ENCODE peak calls at places on chromosomes 13 and 19, in seven cellular contexts. One of them, this sample, is unnamed.
A peak's percentile ranks its signal among the peaks of the same experiment; 100 is the strongest.

GRCh38 chr13:107716241-107716640 is 499.1 kb downstream of the LIG4 start:
- DNase-seq in cardiac muscle cell: no peak
- DNase-seq in Peyer's patch: no peak
- DNase-seq in ascending aorta: no peak
- DNase-seq in tibial artery: no peak
- DNase-seq in mesendoderm: peak; percentile 68
- DNase-seq in tibial nerve: no peak
- DNase-seq in this sample: no peak

GRCh38 chr13:44068737-44069136 is 189.0 kb downstream of the LACC1 start:
- DNase-seq in ascending aorta: no peak
- DNase-seq in tibial artery: no peak
- DNase-seq in mesendoderm: peak; percentile 72
- DNase-seq in tibial nerve: no peak
- DNase-seq in cardiac muscle cell: no peak
- DNase-seq in Peyer's patch: no peak
- DNase-seq in this sample: no peak

GRCh38 chr19:13031917-13032623 is 36.8 kb downstream of the NFIX start:
- DNase-seq in Peyer's patch: no peak
- DNase-seq in mesendoderm: no peak
- DNase-seq in cardiac muscle cell: no peak
- DNase-seq in tibial artery: no peak
- DNase-seq in ascending aorta: peak; percentile 82
- DNase-seq in tibial nerve: no peak
- DNase-seq in this sample: no peak

GRCh38 chr13:26872444-26873173 is 112.0 kb upstream of the GPR12 start:
- DNase-seq in Peyer's patch: no peak
- DNase-seq in mesendoderm: peak; percentile 70
- DNase-seq in tibial artery: no peak
- DNase-seq in ascending aorta: no peak
- DNase-seq in cardiac muscle cell: peak; percentile 81
- DNase-seq in tibial nerve: no peak
- DNase-seq in this sample: no peak

GRCh38 chr13:95896302-95896701 is 156.9 kb downstream of the UGGT2 start:
- DNase-seq in tibial nerve: no peak
- DNase-seq in tibial artery: no peak
- DNase-seq in ascending aorta: no peak
- DNase-seq in Peyer's patch: no peak
- DNase-seq in cardiac muscle cell: no peak
- DNase-seq in mesendoderm: no peak
- DNase-seq in this sample: no peak

GRCh38 chr19:4791183-4792018 is at the start of gene FEM1A:
- DNase-seq in tibial artery: peak; percentile 100
- DNase-seq in tibial nerve: peak; percentile 98
- DNase-seq in cardiac muscle cell: peak; percentile 100
- DNase-seq in ascending aorta: peak; percentile 100
- DNase-seq in mesendoderm: peak; percentile 100
- DNase-seq in Peyer's patch: peak; percentile 98
- DNase-seq in this sample: peak; percentile 100

GRCh38 chr13:25847145-25847544 is 204.7 kb downstream of the SHISA2 start:
- DNase-seq in tibial artery: no peak
- DNase-seq in mesendoderm: no peak
- DNase-seq in cardiac muscle cell: no peak
- DNase-seq in Peyer's patch: no peak
- DNase-seq in tibial nerve: no peak
- DNase-seq in ascending aorta: no peak
- DNase-seq in this sample: no peak

GRCh38 chr13:41327994-41328778 is 17.1 kb downstream of the NAA16 start:
- DNase-seq in mesendoderm: no peak
- DNase-seq in tibial nerve: no peak
- DNase-seq in Peyer's patch: no peak
- DNase-seq in tibial artery: no peak
- DNase-seq in cardiac muscle cell: no peak
- DNase-seq in ascending aorta: no peak
- DNase-seq in this sample: no peak

GRCh38 chr19:35757231-35757748 is 461 bp upstream of the HSPB6 start:
- DNase-seq in tibial nerve: peak; percentile 84
- DNase-seq in tibial artery: peak; percentile 94
- DNase-seq in Peyer's patch: peak; percentile 66
- DNase-seq in cardiac muscle cell: peak; percentile 73
- DNase-seq in mesendoderm: peak; percentile 90
- DNase-seq in ascending aorta: peak; percentile 97
- DNase-seq in this sample: peak; percentile 76

GRCh38 chr19:18308948-18309325 is 13.9 kb downstream of the LSM4 start:
- DNase-seq in mesendoderm: no peak
- DNase-seq in cardiac muscle cell: no peak
- DNase-seq in Peyer's patch: no peak
- DNase-seq in tibial nerve: no peak
- DNase-seq in ascending aorta: no peak
- DNase-seq in tibial artery: no peak
- DNase-seq in this sample: no peak

GRCh38 chr13:113817860-113818691 is 45.8 kb downstream of the GAS6 start:
- DNase-seq in Peyer's patch: no peak
- DNase-seq in tibial artery: no peak
- DNase-seq in cardiac muscle cell: no peak
- DNase-seq in tibial nerve: no peak
- DNase-seq in mesendoderm: no peak
- DNase-seq in ascending aorta: no peak
- DNase-seq in this sample: no peak

GRCh38 chr13:113816925-113817859 is 46.7 kb downstream of the GAS6 start:
- DNase-seq in tibial artery: peak; percentile 95
- DNase-seq in tibial nerve: peak; percentile 80
- DNase-seq in Peyer's patch: peak; percentile 93
- DNase-seq in mesendoderm: peak; percentile 93
- DNase-seq in ascending aorta: peak; percentile 95
- DNase-seq in cardiac muscle cell: peak; percentile 90
- DNase-seq in this sample: peak; percentile 89

GRCh38 chr13:113815151-113816058 is 48.5 kb downstream of the GAS6 start:
- DNase-seq in tibial nerve: no peak
- DNase-seq in cardiac muscle cell: no peak
- DNase-seq in Peyer's patch: no peak
- DNase-seq in mesendoderm: no peak
- DNase-seq in ascending aorta: no peak
- DNase-seq in tibial artery: no peak
- DNase-seq in this sample: no peak

GRCh38 chr13:113814435-113814821 is 49.4 kb downstream of the GAS6 start:
- DNase-seq in tibial nerve: no peak
- DNase-seq in cardiac muscle cell: no peak
- DNase-seq in ascending aorta: no peak
- DNase-seq in Peyer's patch: no peak
- DNase-seq in tibial artery: no peak
- DNase-seq in mesendoderm: no peak
- DNase-seq in this sample: no peak

DNA sequence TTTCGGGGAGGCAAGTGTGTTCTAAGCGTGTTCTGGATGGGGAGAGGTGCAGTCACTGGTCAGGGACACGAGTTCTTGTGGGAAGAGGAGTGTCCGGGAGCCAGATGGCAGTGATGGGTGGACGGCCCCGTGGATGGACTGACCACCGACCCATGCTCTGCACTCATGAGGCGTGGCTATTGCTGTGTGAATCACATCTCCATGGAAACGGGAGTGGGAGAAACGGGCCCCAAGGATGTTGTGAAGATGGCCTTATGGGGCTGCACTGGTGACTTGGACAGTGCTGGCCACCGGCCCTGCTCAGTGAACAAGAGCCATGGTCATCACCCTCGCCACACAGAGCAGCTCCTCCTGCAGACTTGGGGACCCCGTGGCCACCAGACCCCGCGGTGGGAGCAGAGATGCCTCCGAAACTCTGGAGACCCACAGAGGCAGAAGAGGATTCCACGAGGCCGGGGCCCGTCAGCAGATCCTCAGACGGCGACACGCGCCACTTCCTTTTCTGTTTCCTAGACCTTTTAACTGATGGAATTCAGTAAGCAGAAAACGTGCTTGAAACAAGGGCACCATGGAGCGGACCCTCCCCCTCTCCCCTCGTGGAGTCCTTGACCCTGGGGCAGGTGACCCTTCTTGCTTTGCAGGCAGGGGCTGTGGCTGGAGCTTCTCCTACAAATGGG is 47.5 kb downstream of the GAS6 start:
- DNase-seq in mesendoderm: no peak
- DNase-seq in tibial artery: no peak
- DNase-seq in ascending aorta: no peak
- DNase-seq in tibial nerve: no peak
- DNase-seq in Peyer's patch: no peak
- DNase-seq in cardiac muscle cell: no peak
- DNase-seq in this sample: no peak
- H3K27ac ChIP-seq in mesendoderm: no peak overlapping the region
- H3K27ac ChIP-seq in tibial artery: peak overlapping the region; percentile 56
- H3K27ac ChIP-seq in ascending aorta: no peak overlapping the region
- H3K27ac ChIP-seq in tibial nerve: no peak overlapping the region
- H3K27ac ChIP-seq in Peyer's patch: no peak overlapping the region
- H3K27ac ChIP-seq in cardiac muscle cell: no peak overlapping the region
- H3K27ac ChIP-seq in this sample: peak overlapping the region; percentile 6

DNA sequence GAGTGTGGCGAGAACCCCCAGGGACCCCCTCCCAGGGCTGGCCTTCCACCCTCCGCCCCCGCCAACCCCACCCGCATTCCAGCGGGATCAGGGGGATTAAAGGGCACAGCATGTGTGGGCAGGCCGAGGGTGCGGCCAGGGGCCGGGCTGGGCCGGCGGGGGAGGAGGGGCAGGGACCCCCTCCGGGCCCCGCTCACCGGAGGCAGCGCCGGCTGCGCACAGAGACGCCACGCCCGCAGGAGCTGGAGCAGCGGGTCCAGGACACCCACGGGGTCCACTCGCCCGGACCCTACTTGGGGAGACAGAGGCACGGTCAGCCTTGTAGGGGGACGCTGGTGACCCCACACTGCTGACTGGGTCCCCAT is 2.4 kb downstream of the ADAMTSL5 start:
- DNase-seq in cardiac muscle cell: no peak
- DNase-seq in tibial artery: no peak
- DNase-seq in Peyer's patch: no peak
- DNase-seq in mesendoderm: no peak
- DNase-seq in tibial nerve: no peak
- DNase-seq in ascending aorta: no peak
- DNase-seq in this sample: no peak
- H3K4me3 ChIP-seq in cardiac muscle cell: no peak overlapping the region
- H3K4me3 ChIP-seq in tibial artery: no peak overlapping the region
- H3K4me3 ChIP-seq in Peyer's patch: no peak overlapping the region
- H3K4me3 ChIP-seq in mesendoderm: no peak overlapping the region
- H3K4me3 ChIP-seq in tibial nerve: peak overlapping the region; percentile 16
- H3K4me3 ChIP-seq in ascending aorta: no peak overlapping the region
- H3K4me3 ChIP-seq in this sample: no peak overlapping the region

GRCh38 chr19:3365093-3365446 is 1.3 kb upstream of the NFIC start:
- DNase-seq in mesendoderm: no peak
- DNase-seq in ascending aorta: no peak
- DNase-seq in Peyer's patch: no peak
- DNase-seq in tibial artery: no peak
- DNase-seq in tibial nerve: no peak
- DNase-seq in cardiac muscle cell: no peak
- DNase-seq in this sample: no peak

GRCh38 chr19:3367572-3368440 is 1.4 kb downstream of the NFIC start:
- DNase-seq in tibial artery: no peak
- DNase-seq in Peyer's patch: no peak
- DNase-seq in ascending aorta: no peak
- DNase-seq in cardiac muscle cell: no peak
- DNase-seq in tibial nerve: no peak
- DNase-seq in mesendoderm: no peak
- DNase-seq in this sample: no peak

GRCh38 chr19:3365447-3366103 is 808 bp upstream of the NFIC start:
- DNase-seq in Peyer's patch: no peak
- DNase-seq in tibial nerve: no peak
- DNase-seq in tibial artery: peak; percentile 77
- DNase-seq in cardiac muscle cell: no peak
- DNase-seq in mesendoderm: peak; percentile 24
- DNase-seq in ascending aorta: peak; percentile 90
- DNase-seq in this sample: no peak

GRCh38 chr19:3366761-3367571 is 583 bp downstream of the NFIC start:
- DNase-seq in tibial artery: peak; percentile 53
- DNase-seq in mesendoderm: peak; percentile 37
- DNase-seq in ascending aorta: no peak
- DNase-seq in Peyer's patch: no peak
- DNase-seq in tibial nerve: no peak
- DNase-seq in cardiac muscle cell: peak; percentile 59
- DNase-seq in this sample: no peak

DNA sequence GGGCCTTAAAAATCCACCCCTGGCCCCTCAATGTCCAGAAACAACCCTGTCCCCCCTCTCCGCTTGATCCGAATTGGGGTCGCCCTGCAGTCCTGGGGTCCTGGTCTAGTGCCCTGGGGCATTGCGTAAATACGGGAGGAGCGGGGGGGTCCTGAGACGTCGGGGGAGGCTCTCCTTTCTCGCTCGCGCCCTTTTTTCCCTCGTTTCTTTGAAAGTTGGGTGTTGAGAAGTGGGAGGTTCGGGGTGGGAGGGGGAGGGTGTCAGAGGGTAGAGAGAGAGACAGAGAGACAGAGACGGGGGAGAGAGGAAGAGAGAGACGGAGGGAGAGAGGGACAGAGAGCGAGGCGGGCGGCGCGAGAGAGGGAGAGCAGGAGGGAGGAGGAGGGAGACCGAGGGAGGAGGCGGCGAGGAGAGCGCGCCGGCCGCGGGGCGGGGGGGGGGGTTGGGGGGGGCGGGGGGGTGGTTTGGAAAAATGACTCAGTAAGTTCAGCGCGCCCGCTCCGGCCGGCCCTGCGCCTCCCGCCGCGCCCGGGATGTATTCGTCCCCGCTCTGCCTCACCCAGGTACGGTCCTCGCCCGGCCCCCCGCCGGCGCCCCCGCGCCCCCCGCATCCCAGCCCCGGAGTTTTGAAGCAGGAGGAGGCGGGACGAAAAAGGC is at the start of gene NFIC:
- DNase-seq in Peyer's patch: peak; percentile 76
- DNase-seq in tibial artery: peak; percentile 84
- DNase-seq in mesendoderm: peak; percentile 63
- DNase-seq in ascending aorta: peak; percentile 87
- DNase-seq in cardiac muscle cell: peak; percentile 60
- DNase-seq in tibial nerve: peak; percentile 63
- DNase-seq in this sample: no peak
- H3K4me1 ChIP-seq in Peyer's patch: peaks cover 29% of the 10 kb centered on the region
- H3K4me1 ChIP-seq in tibial artery: peaks cover 76% of the 10 kb centered on the region
- H3K4me1 ChIP-seq in mesendoderm: no peaks in the 10 kb centered on the region
- H3K4me1 ChIP-seq in ascending aorta: peaks cover 36% of the 10 kb centered on the region
- H3K4me1 ChIP-seq in cardiac muscle cell: peaks cover 24% of the 10 kb centered on the region
- H3K4me1 ChIP-seq in tibial nerve: peaks cover 23% of the 10 kb centered on the region
- H3K4me1 ChIP-seq in this sample: peaks cover 75% of the 10 kb centered on the region

GRCh38 chr19:3096267-3096901 is 2.2 kb downstream of the GNA11 start:
- DNase-seq in Peyer's patch: peak; percentile 89
- DNase-seq in tibial artery: no peak
- DNase-seq in ascending aorta: no peak
- DNase-seq in mesendoderm: no peak
- DNase-seq in tibial nerve: no peak
- DNase-seq in cardiac muscle cell: no peak
- DNase-seq in this sample: no peak

GRCh38 chr19:3096902-3097326 is 2.8 kb downstream of the GNA11 start:
- DNase-seq in mesendoderm: no peak
- DNase-seq in tibial artery: no peak
- DNase-seq in ascending aorta: no peak
- DNase-seq in Peyer's patch: no peak
- DNase-seq in tibial nerve: no peak
- DNase-seq in cardiac muscle cell: no peak
- DNase-seq in this sample: no peak

GRCh38 chr19:3098515-3099346 is 4.6 kb downstream of the GNA11 start:
- DNase-seq in mesendoderm: no peak
- DNase-seq in ascending aorta: peak; percentile 79
- DNase-seq in tibial nerve: no peak
- DNase-seq in cardiac muscle cell: no peak
- DNase-seq in tibial artery: peak; percentile 67
- DNase-seq in Peyer's patch: peak; percentile 80
- DNase-seq in this sample: no peak

GRCh38 chr19:3098141-3098514 is 4.0 kb downstream of the GNA11 start:
- DNase-seq in tibial nerve: no peak
- DNase-seq in ascending aorta: no peak
- DNase-seq in mesendoderm: no peak
- DNase-seq in Peyer's patch: peak; percentile 74
- DNase-seq in tibial artery: no peak
- DNase-seq in cardiac muscle cell: no peak
- DNase-seq in this sample: no peak

GRCh38 chr19:3097442-3097871 is 3.3 kb downstream of the GNA11 start:
- DNase-seq in mesendoderm: no peak
- DNase-seq in tibial artery: no peak
- DNase-seq in Peyer's patch: peak; percentile 81
- DNase-seq in ascending aorta: no peak
- DNase-seq in cardiac muscle cell: no peak
- DNase-seq in tibial nerve: no peak
- DNase-seq in this sample: no peak
- H3K27ac ChIP-seq in mesendoderm: no peak overlapping the region
- H3K27ac ChIP-seq in tibial artery: peak overlapping the region; percentile 80
- H3K27ac ChIP-seq in Peyer's patch: peak overlapping the region; percentile 96
- H3K27ac ChIP-seq in ascending aorta: peak overlapping the region; percentile 83
- H3K27ac ChIP-seq in cardiac muscle cell: no peak overlapping the region
- H3K27ac ChIP-seq in tibial nerve: peak overlapping the region; percentile 88
- H3K27ac ChIP-seq in this sample: peak overlapping the region; percentile 83

This sample was measured in thoracic aorta.